ENCODE peak calls at places on chromosomes 5 and 9, in four cellular contexts. E is GF-D8; J is stimulated activated CD8-positive, alpha-beta memory T cell treated with anti-CD3 and anti-CD28 coated beads, Interleukin-12 subunit alpha, Interleukin-12 subunit beta, amount 100 ng/mL, for 1 hour; S is T-helper 1 cell. O is an unnamed sample.

GRCh38 chr5:75058986-75059508 is 6.7 kb upstream of the GCNT4 start:
- DNase-seq in J (no peak), S (no peak), E (no peak), O (no peak)

GRCh38 chr5:93884254-93884653 is 142.9 kb upstream of the POU5F2 start:
- DNase-seq in E (no peak), J (no peak), S (no peak), O (no peak)

GRCh38 chr9:81824802-81825770 is 103.1 kb upstream of the SPATA31D4 start:
- DNase-seq in E (no peak), J (no peak), S (no peak), O (no peak)

GRCh38 chr5:34570721-34571379 is 85.3 kb upstream of the RAI14 start:
- DNase-seq in S (no peak), J (no peak), E (no peak), O (no peak)

GRCh38 chr5:111628901-111629300 is 116.6 kb upstream of the STARD4 start:
- DNase-seq in S (no peak), E (no peak), J (no peak), O (no peak)

GRCh38 chr5:114319821-114320220 is 42.0 kb upstream of the KCNN2 start:
- DNase-seq in S (no peak), J (no peak), E (no peak), O (no peak)

GRCh38 chr5:16934123-16934522 is 2.0 kb downstream of the MYO10 start:
- DNase-seq in E (no peak), J (no peak), S (no peak), O (peak; percentile 69)

GRCh38 chr5:179225387-179225786 is 119.9 kb downstream of the ADAMTS2 start:
- DNase-seq in J (no peak), E (no peak), S (no peak), O (no peak)

GRCh38 chr9:880725-881124 is 39.2 kb downstream of the DMRT1 start:
- DNase-seq in S (no peak), J (peak; percentile 2), E (no peak), O (no peak)

GRCh38 chr5:169226904-169227303 is 74.0 kb downstream of the SLIT3 start:
- DNase-seq in S (no peak), E (no peak), J (no peak), O (no peak)

GRCh38 chr9:27407966-27408365 is 111.0 kb upstream of the EQTN start:
- DNase-seq in S (no peak), J (no peak), E (no peak), O (no peak)

GRCh38 chr9:114403153-114403756 is 15.5 kb upstream of the AKNA start:
- DNase-seq in J (no peak), E (no peak), S (no peak), O (no peak)

GRCh38 chr9:136095028-136095494 is at the start of gene NACC2:
- DNase-seq in J (no peak), S (no peak), E (no peak), O (no peak)

GRCh38 chr9:96050048-96050875 is 174.8 kb downstream of the ERCC6L2 start:
- DNase-seq in E (no peak), S (no peak), J (no peak), O (no peak)

GRCh38 chr9:4346111-4346510 is 46.2 kb upstream of the GLIS3 start:
- DNase-seq in J (no peak), E (no peak), S (no peak), O (no peak)

GRCh38 chr5:170333161-170333909 is 35.8 kb upstream of the LCP2 start:
- DNase-seq in E (peak; percentile 90), S (peak; percentile 42), J (peak; percentile 36), O (no peak)

GRCh38 chr5:169331292-169331852 is 30.4 kb upstream of the SLIT3 start:
- DNase-seq in S (no peak), J (no peak), E (no peak), O (no peak)

GRCh38 chr5:181223041-181223728 is at the start of gene TRIM41:
- DNase-seq in E (no peak), J (peak; percentile 97), S (peak; percentile 94), O (peak; percentile 99)

GRCh38 chr5:132465095-132465707 is 25.4 kb downstream of the IRF1 start:
- DNase-seq in S (no peak), J (no peak), E (no peak), O (no peak)

GRCh38 chr5:180173875-180174586 is 35.0 kb downstream of the RASGEF1C start:
- DNase-seq in S (no peak), E (no peak), J (no peak), O (no peak)

GRCh38 chr5:179264053-179264540 is 81.2 kb downstream of the ADAMTS2 start:
- DNase-seq in S (no peak), J (no peak), E (no peak), O (no peak)

GRCh38 chr9:82903503-82903902 is 159.4 kb downstream of the RASEF start:
- DNase-seq in S (no peak), J (no peak), E (no peak), O (no peak)

GRCh38 chr9:4235951-4236804 is 63.7 kb downstream of the GLIS3 start:
- DNase-seq in J (no peak), E (no peak), S (no peak), O (no peak)

GRCh38 chr5:125549322-125549871 is 803.0 kb upstream of the ZNF608 start:
- DNase-seq in J (no peak), S (no peak), E (no peak), O (no peak)

GRCh38 chr5:170614071-170614490 is 110.3 kb downstream of the KCNIP1 start:
- DNase-seq in E (no peak), S (no peak), J (no peak), O (no peak)

GRCh38 chr9:116883676-116884075 is 196.6 kb downstream of the TRIM32 start:
- DNase-seq in S (no peak), E (no peak), J (no peak), O (no peak)

GRCh38 chr9:21559402-21560280 is 77.5 kb upstream of the IFNE start:
- DNase-seq in S (peak; percentile 39), E (no peak), J (no peak), O (no peak)

O was measured in HL-60.